ENCODE peak calls at places on chromosomes 5 and 9, in seven cellular contexts. D, O, Q, G, H, B and T are unnamed samples.

GRCh38 chr9:134208981-134209725 is 44.8 kb upstream of the RNU6ATAC start:
- DNase-seq in O (peak; percentile 34), Q (no peak), H (no peak), G (no peak), B (no peak), D (no peak), T (peak; percentile 46)

GRCh38 chr5:179113945-179114641 is 53.9 kb downstream of the ZNF354C start:
- DNase-seq in G (no peak), D (no peak), Q (no peak), O (peak; percentile 34), H (no peak), B (no peak), T (peak; percentile 19)

GRCh38 chr9:120477534-120478001 is 102.4 kb downstream of the CDK5RAP2 start:
- DNase-seq in D (peak; percentile 53), Q (no peak), G (no peak), H (peak; percentile 43), B (peak; percentile 96), O (no peak), T (peak; percentile 68)

GRCh38 chr5:132500931-132501628 is 10.5 kb upstream of the IRF1 start:
- DNase-seq in G (peak; percentile 62), D (peak; percentile 12), B (peak; percentile 80), Q (peak; percentile 68), H (no peak), O (no peak), T (peak; percentile 85)

GRCh38 chr9:131635912-131636311 is 90.6 kb downstream of the PRRT1B start:
- DNase-seq in H (no peak), B (no peak), G (no peak), D (no peak), Q (no peak), O (no peak), T (no peak)

GRCh38 chr5:67165524-67166459 is 30.8 kb downstream of the CD180 start:
- DNase-seq in Q (peak; percentile 69), H (peak; percentile 79), O (peak; percentile 75), D (peak; percentile 86), B (peak; percentile 90), G (peak; percentile 55), T (peak; percentile 92)

GRCh38 chr5:67815455-67816391 is 399.8 kb upstream of the PIK3R1 start:
- DNase-seq in H (no peak), G (no peak), D (peak; percentile 22), O (no peak), B (peak; percentile 16), Q (no peak), T (no peak)

GRCh38 chr9:88291853-88292252 is 96.4 kb upstream of the SPIN1 start:
- DNase-seq in G (no peak), H (no peak), D (no peak), O (no peak), Q (no peak), B (no peak), T (no peak)

GRCh38 chr9:129748249-129748648 is 4.6 kb downstream of the PTGES start:
- DNase-seq in G (no peak), D (no peak), Q (no peak), H (no peak), B (no peak), O (no peak), T (no peak)

GRCh38 chr9:130948266-130948665 is 9.2 kb upstream of the FIBCD1 start:
- DNase-seq in Q (no peak), O (no peak), G (no peak), H (no peak), B (no peak), D (no peak), T (no peak)

GRCh38 chr9:16899611-16900010 is 29.1 kb upstream of the BNC2 start:
- DNase-seq in O (no peak), B (no peak), H (no peak), D (no peak), G (no peak), Q (no peak), T (no peak)

GRCh38 chr9:94772654-94773303 is 46.3 kb downstream of the AOPEP start:
- DNase-seq in G (no peak), O (no peak), H (no peak), B (no peak), D (no peak), Q (no peak), T (no peak)

GRCh38 chr5:151020304-151021031 is at the start of gene GPX3:
- DNase-seq in B (peak; percentile 59), Q (no peak), H (peak; percentile 81), O (no peak), G (no peak), D (peak; percentile 96), T (peak; percentile 98)
- H3K27ac ChIP-seq in B (peak within 1 kb of the TSS; percentile 10), Q (no peak within 1 kb of the TSS), H (no peak within 1 kb of the TSS), O (no peak within 1 kb of the TSS), G (no peak within 1 kb of the TSS), D (peak within 1 kb of the TSS; percentile 97), T (peak within 1 kb of the TSS; percentile 71)

GRCh38 chr9:14627513-14627912 is 65.7 kb downstream of the ZDHHC21 start:
- DNase-seq in H (no peak), D (no peak), Q (no peak), G (no peak), B (no peak), O (no peak), T (no peak)

GRCh38 chr9:14633906-14634565 is 59.2 kb downstream of the ZDHHC21 start:
- DNase-seq in B (no peak), H (no peak), G (no peak), Q (no peak), O (peak; percentile 29), D (no peak), T (peak; percentile 53)

GRCh38 chr9:14633148-14633547 is 60.1 kb downstream of the ZDHHC21 start:
- DNase-seq in O (no peak), D (no peak), Q (no peak), H (no peak), G (no peak), B (no peak), T (no peak)
- H3K9me3 ChIP-seq in O (no peaks in the 10 kb centered on the region), D (peaks cover 5% of the 10 kb centered on the region), Q (no peaks in the 10 kb centered on the region), H (no peaks in the 10 kb centered on the region), G (no peaks in the 10 kb centered on the region), B (no peaks in the 10 kb centered on the region), T (no peaks in the 10 kb centered on the region)

DNA sequence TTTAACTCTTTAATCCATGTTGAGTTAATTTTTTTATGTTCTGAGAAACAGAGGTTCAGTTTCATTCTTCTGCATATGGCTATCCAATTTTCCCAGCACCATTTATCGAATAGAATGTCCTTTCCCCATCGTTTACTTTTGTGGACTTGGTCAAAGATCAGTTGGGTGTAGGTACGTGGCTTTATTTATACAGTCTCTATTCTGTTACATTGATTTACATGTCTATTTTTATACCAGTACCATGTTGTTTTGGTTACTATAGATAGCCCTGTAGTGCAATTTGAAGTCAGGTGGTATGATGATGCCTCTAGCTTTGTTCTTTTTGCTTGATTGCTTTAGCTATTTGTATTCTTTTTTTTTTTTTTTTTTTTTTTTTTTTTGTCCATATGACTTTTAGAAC is 462.0 kb downstream of the HTR1A start:
- DNase-seq in B (no peak), H (no peak), O (no peak), G (no peak), D (no peak), Q (no peak), T (no peak)
- H3K27ac ChIP-seq in B (no peak overlapping the region), H (no peak overlapping the region), O (no peak overlapping the region), G (no peak overlapping the region), D (no peak overlapping the region), Q (no peak overlapping the region), T (no peak overlapping the region)

DNA sequence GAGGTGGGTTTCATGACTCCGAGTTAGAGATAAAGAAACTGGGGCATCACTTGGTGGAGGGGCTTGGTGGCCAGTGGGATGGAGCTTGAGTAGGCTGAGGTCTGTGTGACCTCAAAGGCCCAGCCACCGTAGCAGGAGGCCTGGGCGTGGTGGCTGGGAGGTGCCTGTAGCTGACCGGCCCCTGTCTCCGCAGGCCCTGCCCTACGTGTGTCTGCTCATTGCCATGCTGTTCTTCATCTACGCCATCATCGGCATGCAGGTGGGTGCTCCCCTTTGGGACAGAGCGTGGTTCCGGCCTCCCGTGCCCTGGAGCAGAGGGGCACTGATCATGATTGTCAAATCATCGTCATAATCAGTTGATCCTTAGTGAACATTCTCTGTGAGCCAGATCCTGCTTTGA is 196.2 kb downstream of the CACNA1B start:
- DNase-seq in B (no peak), O (no peak), G (no peak), H (no peak), D (no peak), Q (no peak), T (no peak)
- H3K9me3 ChIP-seq in B (no peaks in the 10 kb centered on the region), O (no peaks in the 10 kb centered on the region), G (no peaks in the 10 kb centered on the region), H (peaks cover 19% of the 10 kb centered on the region), D (no peaks in the 10 kb centered on the region), Q (no peaks in the 10 kb centered on the region), T (no peaks in the 10 kb centered on the region)